ENCODE peak calls at places on chromosomes 2 and 18, in six cellular contexts. One of them, this sample, is unnamed. For H3K4me1, the result is how much of the 10 kb centered on the place peaks cover.

GRCh38 chr18:71036783-71037182 is 747.9 kb downstream of the SOCS6 start:
- DNase-seq in CD8-positive, alpha-beta memory T cell: no peak
- DNase-seq in GM23338: no peak
- DNase-seq in naive thymus-derived CD4-positive, alpha-beta T cell: no peak
- DNase-seq in kidney: no peak
- DNase-seq in HCT116: no peak
- DNase-seq in this sample: no peak

GRCh38 chr2:44766220-44766619 is 175.3 kb upstream of the SIX3 start:
- DNase-seq in CD8-positive, alpha-beta memory T cell: no peak
- DNase-seq in GM23338: no peak
- DNase-seq in naive thymus-derived CD4-positive, alpha-beta T cell: no peak
- DNase-seq in kidney: no peak
- DNase-seq in HCT116: no peak
- DNase-seq in this sample: no peak

GRCh38 chr2:238439093-238439849 is 12.5 kb downstream of the ASB1 start:
- DNase-seq in CD8-positive, alpha-beta memory T cell: no peak
- DNase-seq in GM23338: no peak
- DNase-seq in naive thymus-derived CD4-positive, alpha-beta T cell: no peak
- DNase-seq in kidney: no peak
- DNase-seq in HCT116: peak
- DNase-seq in this sample: no peak

GRCh38 chr18:3584897-3585460 is 135.0 kb downstream of the TGIF1 start:
- DNase-seq in CD8-positive, alpha-beta memory T cell: no peak
- DNase-seq in GM23338: peak
- DNase-seq in naive thymus-derived CD4-positive, alpha-beta T cell: no peak
- DNase-seq in kidney: no peak
- DNase-seq in HCT116: no peak
- DNase-seq in this sample: no peak

GRCh38 chr2:222736301-222736700 is 64.8 kb downstream of the MOGAT1 start:
- DNase-seq in CD8-positive, alpha-beta memory T cell: no peak
- DNase-seq in GM23338: no peak
- DNase-seq in naive thymus-derived CD4-positive, alpha-beta T cell: no peak
- DNase-seq in kidney: no peak
- DNase-seq in HCT116: no peak
- DNase-seq in this sample: no peak

GRCh38 chr2:120653026-120653425 is 82.6 kb upstream of the GLI2 start:
- DNase-seq in CD8-positive, alpha-beta memory T cell: no peak
- DNase-seq in GM23338: no peak
- DNase-seq in naive thymus-derived CD4-positive, alpha-beta T cell: no peak
- DNase-seq in kidney: no peak
- DNase-seq in HCT116: no peak
- DNase-seq in this sample: no peak

GRCh38 chr18:11752116-11752911 is 63.2 kb downstream of the GNAL start:
- DNase-seq in CD8-positive, alpha-beta memory T cell: no peak
- DNase-seq in GM23338: peak
- DNase-seq in naive thymus-derived CD4-positive, alpha-beta T cell: no peak
- DNase-seq in kidney: no peak
- DNase-seq in HCT116: no peak
- DNase-seq in this sample: no peak

GRCh38 chr2:160968183-160968582 is 192.0 kb upstream of the TANK start:
- DNase-seq in CD8-positive, alpha-beta memory T cell: no peak
- DNase-seq in GM23338: no peak
- DNase-seq in naive thymus-derived CD4-positive, alpha-beta T cell: no peak
- DNase-seq in kidney: no peak
- DNase-seq in HCT116: no peak
- DNase-seq in this sample: no peak

GRCh38 chr2:191929288-191929687 is 82.4 kb upstream of the CAVIN2 start:
- DNase-seq in CD8-positive, alpha-beta memory T cell: no peak
- DNase-seq in GM23338: no peak
- DNase-seq in naive thymus-derived CD4-positive, alpha-beta T cell: no peak
- DNase-seq in kidney: no peak
- DNase-seq in HCT116: no peak
- DNase-seq in this sample: no peak

GRCh38 chr18:39622431-39622830 is 2056.8 kb upstream of the CELF4 start:
- DNase-seq in CD8-positive, alpha-beta memory T cell: no peak
- DNase-seq in GM23338: no peak
- DNase-seq in naive thymus-derived CD4-positive, alpha-beta T cell: no peak
- DNase-seq in kidney: no peak
- DNase-seq in HCT116: no peak
- DNase-seq in this sample: no peak

GRCh38 chr2:128791120-128791982 is 472.7 kb upstream of the HS6ST1 start:
- DNase-seq in CD8-positive, alpha-beta memory T cell: no peak
- DNase-seq in GM23338: no peak
- DNase-seq in naive thymus-derived CD4-positive, alpha-beta T cell: no peak
- DNase-seq in kidney: peak
- DNase-seq in HCT116: no peak
- DNase-seq in this sample: no peak

GRCh38 chr2:205892141-205893064 is 193.6 kb downstream of the INO80D start:
- DNase-seq in CD8-positive, alpha-beta memory T cell: no peak
- DNase-seq in GM23338: peak
- DNase-seq in naive thymus-derived CD4-positive, alpha-beta T cell: no peak
- DNase-seq in kidney: no peak
- DNase-seq in HCT116: no peak
- DNase-seq in this sample: no peak

GRCh38 chr2:67309281-67309680 is 87.9 kb upstream of the ETAA1 start:
- DNase-seq in CD8-positive, alpha-beta memory T cell: no peak
- DNase-seq in GM23338: no peak
- DNase-seq in naive thymus-derived CD4-positive, alpha-beta T cell: no peak
- DNase-seq in kidney: no peak
- DNase-seq in HCT116: no peak
- DNase-seq in this sample: no peak

GRCh38 chr2:98123286-98123685 is 36.3 kb downstream of the VWA3B start:
- DNase-seq in CD8-positive, alpha-beta memory T cell: no peak
- DNase-seq in GM23338: no peak
- DNase-seq in naive thymus-derived CD4-positive, alpha-beta T cell: no peak
- DNase-seq in kidney: no peak
- DNase-seq in HCT116: no peak
- DNase-seq in this sample: no peak

GRCh38 chr2:224369028-224369632 is 32.8 kb downstream of the FAM124B start:
- DNase-seq in CD8-positive, alpha-beta memory T cell: no peak
- DNase-seq in GM23338: peak
- DNase-seq in naive thymus-derived CD4-positive, alpha-beta T cell: peak
- DNase-seq in kidney: no peak
- DNase-seq in HCT116: peak
- DNase-seq in this sample: peak

GRCh38 chr2:121501070-121501469 is 29.6 kb upstream of the RNU4ATAC start:
- DNase-seq in CD8-positive, alpha-beta memory T cell: no peak
- DNase-seq in GM23338: no peak
- DNase-seq in naive thymus-derived CD4-positive, alpha-beta T cell: no peak
- DNase-seq in kidney: no peak
- DNase-seq in HCT116: no peak
- DNase-seq in this sample: no peak

GRCh38 chr2:141055526-141055925 is 1075.3 kb downstream of the LRP1B start:
- DNase-seq in CD8-positive, alpha-beta memory T cell: no peak
- DNase-seq in GM23338: no peak
- DNase-seq in naive thymus-derived CD4-positive, alpha-beta T cell: no peak
- DNase-seq in kidney: no peak
- DNase-seq in HCT116: no peak
- DNase-seq in this sample: no peak

GRCh38 chr2:176106636-176107539 is at the start of gene HOXD11:
- DNase-seq in CD8-positive, alpha-beta memory T cell: no peak
- DNase-seq in GM23338: peak
- DNase-seq in naive thymus-derived CD4-positive, alpha-beta T cell: no peak
- DNase-seq in kidney: peak
- DNase-seq in HCT116: no peak
- DNase-seq in this sample: no peak

GRCh38 chr2:237509905-237510304 is 22.9 kb downstream of the MLPH start:
- DNase-seq in CD8-positive, alpha-beta memory T cell: no peak
- DNase-seq in GM23338: no peak
- DNase-seq in naive thymus-derived CD4-positive, alpha-beta T cell: no peak
- DNase-seq in kidney: no peak
- DNase-seq in HCT116: no peak
- DNase-seq in this sample: no peak

GRCh38 chr2:184598313-184599053 is at the start of gene ZNF804A:
- DNase-seq in CD8-positive, alpha-beta memory T cell: no peak
- DNase-seq in GM23338: peak
- DNase-seq in naive thymus-derived CD4-positive, alpha-beta T cell: no peak
- DNase-seq in kidney: peak
- DNase-seq in HCT116: no peak
- DNase-seq in this sample: no peak
- H3K4me3 ChIP-seq in CD8-positive, alpha-beta memory T cell: no peak
- H3K4me3 ChIP-seq in GM23338: peak
- H3K4me3 ChIP-seq in naive thymus-derived CD4-positive, alpha-beta T cell: no peak
- H3K4me3 ChIP-seq in kidney: peak
- H3K4me3 ChIP-seq in HCT116: peak
- H3K4me3 ChIP-seq in this sample: peak

GRCh38 chr18:5969355-5970003 is 74.2 kb upstream of the TMEM200C start:
- DNase-seq in CD8-positive, alpha-beta memory T cell: no peak
- DNase-seq in GM23338: no peak
- DNase-seq in naive thymus-derived CD4-positive, alpha-beta T cell: no peak
- DNase-seq in kidney: no peak
- DNase-seq in HCT116: no peak
- DNase-seq in this sample: no peak
- H3K4me1 ChIP-seq in CD8-positive, alpha-beta memory T cell: under half
- H3K4me1 ChIP-seq in GM23338: under half
- H3K4me1 ChIP-seq in naive thymus-derived CD4-positive, alpha-beta T cell: under half
- H3K4me1 ChIP-seq in kidney: under half
- H3K4me1 ChIP-seq in HCT116: under half
- H3K4me1 ChIP-seq in this sample: under half

GRCh38 chr2:145067631-145068030 is 547.7 kb upstream of the ZEB2 start:
- DNase-seq in CD8-positive, alpha-beta memory T cell: no peak
- DNase-seq in GM23338: no peak
- DNase-seq in naive thymus-derived CD4-positive, alpha-beta T cell: no peak
- DNase-seq in kidney: no peak
- DNase-seq in HCT116: no peak
- DNase-seq in this sample: no peak
- H3K4me3 ChIP-seq in CD8-positive, alpha-beta memory T cell: no peak
- H3K4me3 ChIP-seq in GM23338: no peak
- H3K4me3 ChIP-seq in naive thymus-derived CD4-positive, alpha-beta T cell: no peak
- H3K4me3 ChIP-seq in kidney: no peak
- H3K4me3 ChIP-seq in HCT116: no peak
- H3K4me3 ChIP-seq in this sample: no peak

GRCh38 chr18:32037616-32038015 is 19.0 kb downstream of the RNF125 start:
- DNase-seq in CD8-positive, alpha-beta memory T cell: no peak
- DNase-seq in GM23338: no peak
- DNase-seq in naive thymus-derived CD4-positive, alpha-beta T cell: no peak
- DNase-seq in kidney: no peak
- DNase-seq in HCT116: no peak
- DNase-seq in this sample: no peak

GRCh38 chr18:32036506-32037210 is 18.0 kb downstream of the RNF125 start:
- DNase-seq in CD8-positive, alpha-beta memory T cell: no peak
- DNase-seq in GM23338: no peak
- DNase-seq in naive thymus-derived CD4-positive, alpha-beta T cell: no peak
- DNase-seq in kidney: no peak
- DNase-seq in HCT116: no peak
- DNase-seq in this sample: no peak

GRCh38 chr18:32029558-32029957 is 10.9 kb downstream of the RNF125 start:
- DNase-seq in CD8-positive, alpha-beta memory T cell: no peak
- DNase-seq in GM23338: no peak
- DNase-seq in naive thymus-derived CD4-positive, alpha-beta T cell: no peak
- DNase-seq in kidney: no peak
- DNase-seq in HCT116: no peak
- DNase-seq in this sample: no peak

DNA sequence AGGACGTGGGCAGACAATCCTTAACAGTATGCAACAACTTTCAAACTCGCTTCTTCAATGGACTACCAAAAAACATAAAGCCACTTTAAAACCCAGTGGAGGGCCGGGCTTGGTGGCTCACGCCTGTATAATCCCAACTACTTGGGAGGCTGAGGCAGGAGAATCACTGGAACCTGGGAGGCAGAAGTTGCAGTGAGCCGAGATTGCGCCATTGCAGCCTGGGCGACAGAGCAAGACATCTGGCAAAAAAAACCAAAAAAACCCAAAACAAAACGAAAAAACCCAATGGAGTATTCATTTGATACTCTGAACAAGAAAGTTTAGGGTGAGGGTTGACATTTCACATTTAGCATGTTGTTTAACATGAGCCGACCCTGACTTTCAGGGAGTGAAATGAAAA is 14.0 kb downstream of the RNF125 start:
- DNase-seq in CD8-positive, alpha-beta memory T cell: no peak
- DNase-seq in GM23338: no peak
- DNase-seq in naive thymus-derived CD4-positive, alpha-beta T cell: no peak
- DNase-seq in kidney: no peak
- DNase-seq in HCT116: no peak
- DNase-seq in this sample: no peak
- H3K4me1 ChIP-seq in CD8-positive, alpha-beta memory T cell: half or more
- H3K4me1 ChIP-seq in GM23338: under half
- H3K4me1 ChIP-seq in naive thymus-derived CD4-positive, alpha-beta T cell: half or more
- H3K4me1 ChIP-seq in kidney: under half
- H3K4me1 ChIP-seq in HCT116: under half
- H3K4me1 ChIP-seq in this sample: under half

DNA sequence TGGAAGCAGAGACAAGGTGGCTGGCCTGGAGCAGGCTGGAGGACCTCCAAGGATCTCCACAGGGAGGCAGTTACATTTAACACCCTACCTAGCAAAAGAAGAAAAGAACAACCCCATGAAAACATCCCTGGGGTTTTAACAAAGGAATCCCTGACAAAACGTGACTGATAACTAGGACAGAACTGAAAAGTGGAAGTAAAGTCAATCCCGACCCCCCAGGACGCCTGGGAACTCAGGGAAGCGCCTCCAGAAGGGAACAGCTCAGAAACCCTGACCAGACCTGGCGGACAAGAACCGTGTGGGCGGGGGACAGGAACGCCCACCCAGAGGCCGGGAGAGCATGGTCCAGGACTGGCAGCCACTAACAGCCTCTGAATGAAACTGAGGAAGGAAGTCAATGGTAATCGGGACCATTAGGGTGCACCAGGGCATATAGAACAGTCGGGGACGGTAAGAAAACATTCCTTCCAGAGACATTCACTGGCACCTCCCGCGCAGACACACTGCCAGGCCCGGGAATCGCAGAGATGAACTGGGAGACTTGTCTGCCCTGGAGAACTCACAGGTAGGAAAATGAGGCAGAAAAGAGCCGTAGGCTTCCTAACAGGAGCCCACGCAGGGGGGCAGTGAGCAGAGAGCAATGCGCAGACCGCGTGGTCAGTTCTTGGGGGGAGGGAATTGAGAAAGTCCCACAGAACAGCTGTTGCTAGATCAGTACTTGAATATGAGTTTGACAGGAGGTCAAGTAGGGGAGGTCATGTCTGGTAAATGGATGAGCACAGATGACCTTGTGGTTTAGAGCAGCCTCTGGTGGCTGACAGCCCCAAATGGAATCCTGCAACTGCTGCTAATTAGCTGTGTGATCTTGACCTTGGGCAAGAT is 1.3 kb upstream of the TBC1D8 start:
- DNase-seq in CD8-positive, alpha-beta memory T cell: no peak
- DNase-seq in GM23338: peak
- DNase-seq in naive thymus-derived CD4-positive, alpha-beta T cell: no peak
- DNase-seq in kidney: peak
- DNase-seq in HCT116: peak
- DNase-seq in this sample: no peak
- H3K4me3 ChIP-seq in CD8-positive, alpha-beta memory T cell: peak
- H3K4me3 ChIP-seq in GM23338: peak
- H3K4me3 ChIP-seq in naive thymus-derived CD4-positive, alpha-beta T cell: peak
- H3K4me3 ChIP-seq in kidney: peak
- H3K4me3 ChIP-seq in HCT116: peak
- H3K4me3 ChIP-seq in this sample: peak